ENCODE peak calls at places on chromosomes 7 and 10, in nine cellular contexts. C, E, I, D, T, U, O, Z and L are unnamed samples. For H3K36me3, the result is how much of the 10 kb centered on the place peaks cover.

GRCh38 chr7:14016950-14017349 is 27.5 kb upstream of the ETV1 start:
- DNase-seq in Z (no peak), I (no peak), U (peak), E (no peak), C (no peak), O (no peak), D (no peak), T (no peak), L (no peak)

GRCh38 chr7:135757719-135758411 is 9.3 kb upstream of the FAM180A start:
- DNase-seq in T (no peak), C (peak), I (peak), E (peak), U (peak), Z (no peak), D (no peak), O (peak), L (no peak)

GRCh38 chr10:47314416-47314970 is 7.8 kb upstream of the GDF2 start:
- DNase-seq in C (no peak), E (no peak), T (no peak), Z (no peak), I (no peak), O (no peak), D (no peak), U (no peak), L (no peak)

GRCh38 chr10:13743101-13743693 is 156.4 kb downstream of the PRPF18 start:
- DNase-seq in U (peak), I (peak), O (peak), Z (no peak), C (no peak), E (peak), D (no peak), T (no peak), L (no peak)

GRCh38 chr7:155444746-155445145 is 13.2 kb upstream of the EN2 start:
- DNase-seq in E (no peak), I (no peak), C (no peak), Z (no peak), T (no peak), U (no peak), O (no peak), D (no peak), L (no peak)

GRCh38 chr10:34648507-34648906 is 166.6 kb downstream of the PARD3 start:
- DNase-seq in D (no peak), C (no peak), T (no peak), U (no peak), O (no peak), I (no peak), E (no peak), Z (no peak), L (no peak)

GRCh38 chr7:158394936-158395335 is 192.7 kb downstream of the PTPRN2 start:
- DNase-seq in Z (peak), E (no peak), T (peak), C (no peak), O (no peak), D (no peak), U (no peak), I (no peak), L (peak)

GRCh38 chr7:77830649-77831355 is 32.2 kb downstream of the PHTF2 start:
- DNase-seq in O (no peak), C (no peak), T (no peak), Z (no peak), U (peak), I (no peak), D (no peak), E (no peak), L (no peak)

GRCh38 chr10:69684020-69684980 is 54.3 kb downstream of the FAM241B start:
- DNase-seq in E (peak), T (no peak), U (peak), O (peak), Z (peak), C (peak), D (peak), I (peak), L (peak)

GRCh38 chr7:112505495-112505894 is 24.7 kb downstream of the LSMEM1 start:
- DNase-seq in C (no peak), T (no peak), D (no peak), Z (no peak), O (no peak), U (no peak), I (no peak), E (no peak), L (no peak)

GRCh38 chr10:113027574-113028392 is 77.7 kb downstream of the TCF7L2 start:
- DNase-seq in T (no peak), O (no peak), D (no peak), U (peak), E (no peak), Z (no peak), I (no peak), C (no peak), L (no peak)

GRCh38 chr7:12990440-12990839 is 303.0 kb downstream of the ARL4A start:
- DNase-seq in T (no peak), U (no peak), Z (no peak), D (no peak), E (no peak), O (no peak), C (no peak), I (no peak), L (no peak)

GRCh38 chr7:2000801-2001321 is 231.9 kb downstream of the MAD1L1 start:
- DNase-seq in Z (peak), I (no peak), U (no peak), E (peak), T (no peak), C (no peak), D (no peak), O (peak), L (no peak)

GRCh38 chr10:44293842-44294241 is 91.1 kb downstream of the CXCL12 start:
- DNase-seq in C (peak), E (peak), I (peak), Z (no peak), T (no peak), D (peak), O (peak), U (peak), L (no peak)

GRCh38 chr10:122114156-122114747 is 125.3 kb downstream of the TACC2 start:
- DNase-seq in C (no peak), T (peak), Z (no peak), E (peak), O (peak), D (no peak), U (no peak), I (peak), L (peak)

GRCh38 chr10:37831495-37832333 is 25.7 kb downstream of the ZNF248 start:
- DNase-seq in O (no peak), E (no peak), D (no peak), U (peak), C (no peak), Z (no peak), I (no peak), T (no peak), L (peak)

GRCh38 chr10:74837750-74838149 is 11.3 kb downstream of the KAT6B start:
- DNase-seq in D (no peak), Z (no peak), U (no peak), T (no peak), E (no peak), C (no peak), I (no peak), O (no peak), L (no peak)

GRCh38 chr10:1625079-1625478 is 112.2 kb downstream of the ADARB2 start:
- DNase-seq in T (no peak), D (no peak), E (no peak), O (no peak), I (no peak), Z (no peak), U (no peak), C (no peak), L (no peak)

GRCh38 chr10:35946556-35946955 is 304.5 kb upstream of the FZD8 start:
- DNase-seq in O (no peak), C (no peak), Z (no peak), D (no peak), E (no peak), U (no peak), I (no peak), T (no peak), L (no peak)

GRCh38 chr7:58087536-58088190 is 637.7 kb downstream of the ZNF716 start:
- DNase-seq in I (no peak), Z (peak), D (no peak), E (no peak), O (no peak), C (no peak), T (no peak), U (no peak), L (no peak)

GRCh38 chr10:44865289-44865671 is 45.9 kb upstream of the TMEM72 start:
- DNase-seq in U (no peak), I (peak), D (no peak), T (peak), C (no peak), E (peak), Z (peak), O (peak), L (no peak)

GRCh38 chr10:42866115-42866995 is 83.8 kb downstream of the BMS1 start:
- DNase-seq in E (no peak), Z (peak), I (peak), T (peak), D (peak), U (peak), O (peak), C (peak), L (peak)

GRCh38 chr10:22324893-22325271 is 4.0 kb downstream of the BMI1 start:
- DNase-seq in O (no peak), U (no peak), I (no peak), E (no peak), C (no peak), T (no peak), Z (no peak), D (no peak), L (no peak)

GRCh38 chr7:4556868-4557620 is 125.1 kb upstream of the FOXK1 start:
- DNase-seq in Z (no peak), O (no peak), E (no peak), U (peak), T (no peak), C (peak), D (no peak), I (no peak), L (no peak)

GRCh38 chr7:73904219-73905136 is 43.5 kb downstream of the TMEM270 start:
- DNase-seq in U (peak), Z (peak), D (no peak), O (peak), I (no peak), E (peak), T (peak), C (no peak), L (no peak)

GRCh38 chr10:78277734-78278404 is 244.2 kb downstream of the RPS24 start:
- DNase-seq in T (no peak), C (no peak), U (peak), I (no peak), Z (peak), E (peak), D (no peak), O (peak), L (peak)

GRCh38 chr7:155709453-155709852 is 65.0 kb downstream of the RBM33 start:
- DNase-seq in D (no peak), I (no peak), O (no peak), Z (no peak), E (no peak), T (no peak), C (no peak), U (no peak), L (no peak)

GRCh38 chr10:124366343-124366742 is 52.4 kb downstream of the OAT start:
- DNase-seq in I (no peak), C (no peak), T (no peak), D (no peak), Z (no peak), E (no peak), O (no peak), U (no peak), L (no peak)

GRCh38 chr10:110471566-110472139 is 26.1 kb upstream of the DUSP5 start:
- DNase-seq in O (no peak), T (peak), U (peak), D (no peak), E (peak), Z (no peak), I (no peak), C (no peak), L (no peak)

GRCh38 chr10:89238956-89239713 is 12.4 kb downstream of the LIPA start:
- DNase-seq in C (no peak), T (no peak), D (no peak), Z (no peak), U (no peak), E (no peak), I (no peak), O (no peak), L (no peak)

GRCh38 chr10:133239990-133240389 is 2.3 kb downstream of the VENTX start:
- DNase-seq in U (no peak), O (no peak), T (no peak), I (no peak), D (no peak), E (no peak), Z (no peak), C (no peak), L (no peak)

GRCh38 chr7:115600196-115600595 is 430.4 kb downstream of the TFEC start:
- DNase-seq in I (no peak), Z (no peak), C (no peak), O (no peak), D (no peak), E (no peak), T (no peak), U (peak), L (no peak)

GRCh38 chr10:32237644-32238345 is 109.2 kb downstream of the EPC1 start:
- DNase-seq in I (no peak), C (no peak), Z (no peak), D (no peak), E (no peak), T (no peak), O (no peak), U (peak), L (peak)

GRCh38 chr7:27198871-27199801 is 755 bp downstream of the HOXA13 start:
- DNase-seq in O (peak), T (peak), I (no peak), Z (peak), E (peak), D (no peak), U (no peak), C (no peak), L (peak)
- H3K4me3 ChIP-seq in O (peak), T (no peak), I (peak), Z (peak), E (peak), D (no peak), U (no peak), C (peak), L (peak)

GRCh38 chr7:152127229-152127628 is 101.8 kb downstream of the GALNT11 start:
- DNase-seq in O (no peak), C (no peak), T (no peak), Z (no peak), U (no peak), E (no peak), D (no peak), I (no peak), L (no peak)
- H3K36me3 ChIP-seq in O (half or more), C (under half), T (under half), Z (under half), U (under half), E (half or more), D (under half), I (under half), L (under half)

GRCh38 chr7:138164804-138165203 is 88.5 kb downstream of the AKR1D1 start:
- DNase-seq in C (no peak), T (no peak), Z (no peak), O (no peak), I (no peak), D (no peak), E (no peak), U (no peak), L (no peak)

GRCh38 chr7:138166681-138167080 is 90.4 kb downstream of the AKR1D1 start:
- DNase-seq in E (no peak), D (no peak), Z (no peak), U (peak), T (no peak), O (no peak), C (no peak), I (no peak), L (no peak)

GRCh38 chr7:138167869-138168296 is 91.6 kb downstream of the AKR1D1 start:
- DNase-seq in Z (no peak), T (no peak), C (no peak), O (no peak), I (no peak), U (no peak), E (no peak), D (no peak), L (no peak)

GRCh38 chr7:138169441-138169851 is 93.2 kb downstream of the AKR1D1 start:
- DNase-seq in D (no peak), Z (no peak), U (peak), E (no peak), C (no peak), O (no peak), T (peak), I (no peak), L (no peak)

DNA sequence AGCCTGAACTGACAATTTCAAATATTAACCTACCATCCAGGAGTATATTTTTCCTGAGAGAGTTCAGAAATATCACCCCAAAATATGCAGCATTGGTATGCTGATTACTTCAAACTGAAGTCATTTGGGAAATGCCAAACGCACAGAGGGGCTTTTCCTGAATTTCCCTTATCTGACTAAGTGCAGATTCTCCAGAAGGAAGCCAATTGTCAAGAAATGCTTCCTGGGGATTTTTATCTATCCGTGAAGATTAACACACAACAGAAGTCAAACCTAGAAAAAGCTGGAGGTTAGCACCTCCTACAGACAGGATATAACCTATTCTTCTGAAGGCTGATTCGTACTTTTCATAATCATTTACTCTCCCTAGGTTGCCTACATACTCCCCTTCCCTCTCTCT is 91.0 kb downstream of the AKR1D1 start:
- DNase-seq in D (no peak), Z (no peak), I (no peak), E (no peak), T (no peak), U (peak), O (no peak), C (no peak), L (no peak)
- H3K4me3 ChIP-seq in D (no peak), Z (no peak), I (no peak), E (no peak), T (no peak), U (no peak), O (no peak), C (no peak), L (no peak)

DNA sequence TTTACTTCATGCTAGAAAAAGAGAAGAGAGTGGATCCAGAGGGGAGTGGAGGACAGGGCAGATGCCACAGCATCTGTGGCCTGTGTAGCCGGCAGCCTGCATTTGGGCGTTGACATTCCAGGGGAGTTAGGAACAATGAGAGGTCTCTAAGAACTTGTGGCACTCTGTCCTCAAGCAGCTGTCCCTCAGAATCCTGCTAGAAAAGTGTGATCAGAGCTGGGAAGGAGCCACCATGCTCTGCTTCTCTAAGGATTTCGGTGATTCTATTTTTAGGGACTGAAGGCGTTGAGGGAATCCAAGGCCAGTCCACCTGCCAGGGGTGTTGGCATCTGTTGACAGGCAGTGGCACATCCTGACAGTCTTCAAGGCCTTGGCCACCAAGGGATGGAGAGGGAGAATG is 7.6 kb downstream of the LRIT2 start:
- DNase-seq in D (no peak), U (no peak), O (peak), Z (no peak), E (no peak), T (no peak), C (no peak), I (no peak), L (no peak)
- H3K36me3 ChIP-seq in D (under half), U (under half), O (under half), Z (under half), E (under half), T (under half), C (under half), I (under half), L (under half)

DNA sequence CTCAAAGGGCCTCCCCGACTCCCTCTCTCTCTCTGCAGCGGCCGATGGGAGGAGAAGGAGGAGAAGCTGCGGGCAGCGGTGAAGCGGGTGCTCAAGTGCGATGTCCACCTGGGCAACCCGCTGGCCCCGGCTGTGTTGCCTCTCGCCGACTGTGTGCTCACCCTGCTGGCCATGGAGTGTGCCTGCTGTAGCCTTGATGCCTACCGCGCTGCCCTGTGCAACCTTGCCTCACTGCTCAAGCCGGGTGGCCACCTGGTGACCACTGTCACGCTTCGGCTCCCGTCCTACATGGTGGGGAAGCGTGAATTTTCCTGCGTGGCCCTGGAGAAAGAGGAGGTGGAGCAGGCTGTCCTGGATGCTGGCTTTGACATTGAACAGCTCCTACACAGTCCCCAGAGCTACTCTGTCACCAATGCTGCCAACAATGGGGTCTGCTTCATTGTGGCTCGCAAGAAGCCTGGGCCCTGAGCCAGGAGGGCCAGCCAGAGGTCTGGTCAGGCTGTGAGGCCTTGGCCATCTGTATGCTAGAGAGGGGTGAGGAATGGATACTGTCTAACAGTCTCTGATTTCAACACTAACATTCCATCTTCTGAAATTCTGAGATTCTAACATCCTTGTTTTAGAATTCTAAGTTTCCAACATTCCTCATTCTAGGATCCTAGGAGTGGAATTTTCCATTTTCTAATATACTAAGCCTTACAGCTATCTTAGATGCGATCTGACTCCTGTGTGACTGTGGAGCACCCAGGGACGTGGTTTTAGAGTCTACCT is 3.6 kb downstream of the INMT start:
- DNase-seq in Z (no peak), T (peak), I (no peak), U (peak), D (no peak), E (peak), C (no peak), O (peak), L (no peak)
- H3K4me3 ChIP-seq in Z (no peak), T (no peak), I (no peak), U (no peak), D (peak), E (no peak), C (no peak), O (peak), L (no peak)

GRCh38 chr10:98134117-98134430 is 383 bp upstream of the R3HCC1L start:
- DNase-seq in Z (no peak), U (peak), C (no peak), T (no peak), I (peak), D (no peak), E (no peak), O (no peak), L (peak)

GRCh38 chr10:98141484-98142073 is 7.1 kb downstream of the R3HCC1L start:
- DNase-seq in O (no peak), T (no peak), D (no peak), Z (no peak), I (no peak), U (no peak), E (no peak), C (no peak), L (no peak)

GRCh38 chr10:98134431-98135221 is at the start of gene R3HCC1L:
- DNase-seq in O (peak), Z (peak), T (peak), U (peak), C (peak), E (peak), I (peak), D (peak), L (peak)

GRCh38 chr10:98135222-98135899 is 904 bp downstream of the R3HCC1L start:
- DNase-seq in C (no peak), U (no peak), O (no peak), I (no peak), D (no peak), Z (no peak), E (no peak), T (peak), L (no peak)

DNA sequence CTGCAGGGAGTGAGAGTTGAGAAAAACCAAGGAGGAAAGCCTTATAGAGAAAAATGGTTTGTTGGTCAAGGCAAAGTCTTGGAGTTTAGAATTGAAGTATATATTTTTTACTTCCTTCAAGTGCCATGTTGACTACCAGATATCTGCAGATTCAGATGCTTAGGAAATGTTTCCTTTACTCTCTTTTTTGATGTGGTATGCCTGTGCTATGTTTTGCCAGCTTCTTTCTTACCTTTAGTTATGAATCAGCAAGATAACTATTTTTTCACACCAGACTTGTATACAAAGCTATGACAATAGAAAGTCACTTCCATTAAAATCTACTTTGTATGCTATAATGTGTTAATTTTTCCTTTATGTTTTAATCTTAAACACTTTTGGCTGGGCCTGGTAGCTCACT is 3.6 kb downstream of the R3HCC1L start:
- DNase-seq in C (no peak), E (no peak), O (no peak), Z (no peak), U (no peak), D (no peak), T (no peak), I (no peak), L (no peak)
- H3K36me3 ChIP-seq in C (under half), E (under half), O (under half), Z (under half), U (under half), D (under half), T (under half), I (under half), L (under half)